ENCODE peak calls at places on chromosomes 11 and 22, in four cellular contexts. R, V, F and C are unnamed samples.

GRCh38 chr11:63369165-63369970 is at the start of gene SLC22A9:
- DNase-seq in R (peak; percentile 12), V (no peak), F (no peak), C (no peak)

GRCh38 chr11:84691830-84692229 is 935.3 kb downstream of the DLG2 start:
- DNase-seq in F (no peak), R (no peak), V (no peak), C (no peak)

GRCh38 chr22:23424031-23424430 is 156.1 kb downstream of the IGLL1 start:
- DNase-seq in R (no peak), V (no peak), F (no peak), C (no peak)

GRCh38 chr22:33851240-33851639 is 69.0 kb downstream of the LARGE1 start:
- DNase-seq in R (no peak), F (no peak), V (no peak), C (no peak)

GRCh38 chr11:31240340-31240904 is 129.1 kb downstream of the DCDC1 start:
- DNase-seq in R (peak; percentile 18), V (no peak), F (peak; percentile 68), C (no peak)

GRCh38 chr22:32776397-32776796 is 25.1 kb upstream of the TIMP3 start:
- DNase-seq in V (no peak), F (no peak), R (no peak), C (no peak)

GRCh38 chr22:45742866-45743450 is 71.3 kb downstream of the ATXN10 start:
- DNase-seq in F (peak; percentile 2), V (peak; percentile 74), R (no peak), C (no peak)

GRCh38 chr22:43821606-43822425 is 9.7 kb upstream of the EFCAB6 start:
- DNase-seq in R (no peak), V (no peak), F (no peak), C (no peak)

GRCh38 chr11:125211191-125211953 is 46.8 kb downstream of the PKNOX2 start:
- DNase-seq in R (no peak), F (no peak), V (no peak), C (no peak)

GRCh38 chr11:2955896-2956476 is 26.8 kb upstream of the PHLDA2 start:
- DNase-seq in R (no peak), F (no peak), V (no peak), C (no peak)

GRCh38 chr11:59152312-59152967 is 9.8 kb downstream of the FAM111A start:
- DNase-seq in R (no peak), V (no peak), F (no peak), C (no peak)

GRCh38 chr22:38088723-38089473 is 4.9 kb upstream of the SLC16A8 start:
- DNase-seq in V (no peak), F (no peak), R (no peak), C (no peak)

GRCh38 chr11:74327076-74327475 is 15.6 kb upstream of the P4HA3 start:
- DNase-seq in R (no peak), F (peak; percentile 14), V (no peak), C (no peak)

GRCh38 chr11:33692013-33692504 is 8.6 kb downstream of the C11orf91 start:
- DNase-seq in F (no peak), V (peak; percentile 73), R (peak; percentile 66), C (peak; percentile 82)

GRCh38 chr11:117345039-117345438 is 17.4 kb downstream of the CEP164 start:
- DNase-seq in V (no peak), F (no peak), R (no peak), C (no peak)

GRCh38 chr11:113365895-113366294 is 21.7 kb upstream of the ANKK1 start:
- DNase-seq in F (no peak), V (no peak), R (no peak), C (no peak)

GRCh38 chr22:48372395-48372794 is 1455.3 kb downstream of the BRD1 start:
- DNase-seq in V (no peak), F (no peak), R (no peak), C (no peak)

GRCh38 chr22:36423461-36424404 is 36.0 kb upstream of the MYH9 start:
- DNase-seq in R (no peak), F (peak; percentile 75), V (no peak), C (no peak)

GRCh38 chr11:125057370-125058060 is 5.6 kb upstream of the SLC37A2 start:
- DNase-seq in R (no peak), V (no peak), F (peak; percentile 48), C (no peak)

GRCh38 chr22:46577361-46578249 is 40.2 kb upstream of the CELSR1 start:
- DNase-seq in V (no peak), F (no peak), R (no peak), C (no peak)

GRCh38 chr11:33544593-33545373 is 155.8 kb downstream of the C11orf91 start:
- DNase-seq in F (no peak), R (no peak), V (no peak), C (no peak)

GRCh38 chr11:107860688-107861087 is 2.1 kb upstream of the SLC35F2 start:
- DNase-seq in R (no peak), F (peak; percentile 17), V (no peak), C (no peak)

GRCh38 chr22:28043269-28043668 is 124.2 kb upstream of the PITPNB start:
- DNase-seq in V (no peak), F (no peak), R (no peak), C (no peak)

GRCh38 chr11:28616566-28616965 is 508.4 kb downstream of the METTL15 start:
- DNase-seq in F (no peak), V (no peak), R (no peak), C (no peak)

GRCh38 chr11:94928146-94928995 is 45.0 kb downstream of the CWC15 start:
- DNase-seq in F (no peak), V (no peak), R (no peak), C (no peak)

GRCh38 chr11:59801981-59802638 is 8.5 kb downstream of the MRPL16 start:
- DNase-seq in F (no peak), V (no peak), R (no peak), C (peak; percentile 43)

GRCh38 chr22:29157759-29158535 is 47.7 kb upstream of the EMID1 start:
- DNase-seq in R (no peak), F (peak; percentile 47), V (no peak), C (no peak)

GRCh38 chr11:102317768-102318103 is 452 bp downstream of the BIRC3 start:
- DNase-seq in V (no peak), R (no peak), F (no peak), C (no peak)

GRCh38 chr22:18066181-18066859 is 11.5 kb upstream of the PEX26 start:
- DNase-seq in F (no peak), R (no peak), V (no peak), C (no peak)

GRCh38 chr22:21641417-21641794 is 696 bp upstream of the SDF2L1 start:
- DNase-seq in V (peak; percentile 56), F (peak; percentile 98), R (peak; percentile 68), C (no peak)

GRCh38 chr22:29994941-29995340 is 85.3 kb upstream of the HORMAD2 start:
- DNase-seq in V (no peak), F (peak; percentile 36), R (no peak), C (no peak)

GRCh38 chr11:120985718-120986569 is 38.0 kb upstream of the TBCEL start:
- DNase-seq in F (peak; percentile 4), V (peak; percentile 54), R (peak; percentile 45), C (peak; percentile 34)

GRCh38 chr22:29396126-29396525 is 7.8 kb upstream of the AP1B1 start:
- DNase-seq in R (peak; percentile 65), V (no peak), F (no peak), C (no peak)

GRCh38 chr11:135073870-135074269 is 661.8 kb upstream of the B3GAT1 start:
- DNase-seq in V (no peak), R (no peak), F (no peak), C (no peak)

GRCh38 chr22:49328630-49329405 is 498.9 kb downstream of the BRD1 start:
- DNase-seq in V (peak; percentile 9), F (no peak), R (no peak), C (no peak)

GRCh38 chr11:46680164-46680760 is 20.2 kb downstream of the ARHGAP1 start:
- DNase-seq in F (no peak), V (no peak), R (no peak), C (no peak)
- TF ChIP-seq CTCF in F (no peak), V (no peak), R (no peak), C (no peak)

DNA sequence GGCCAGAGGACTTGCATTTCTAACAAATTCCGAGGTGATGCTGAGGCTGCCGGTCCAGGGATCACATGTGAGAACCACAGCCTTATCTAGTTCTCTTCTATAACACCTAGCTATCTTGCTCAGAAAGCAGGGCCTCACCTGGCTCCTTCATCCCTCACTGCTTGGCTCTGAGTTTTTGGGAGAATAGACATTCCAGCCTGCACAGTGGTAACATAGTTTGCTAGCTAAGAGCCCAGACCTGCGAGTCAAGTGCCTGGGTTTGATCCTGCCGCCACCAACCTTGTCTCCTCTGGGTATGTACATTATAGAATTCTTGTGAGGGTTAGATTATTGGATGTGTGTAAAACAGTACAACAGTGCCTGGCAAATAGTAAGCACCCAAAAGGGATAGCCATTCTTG is 13.5 kb upstream of the POU2AF1 start:
- DNase-seq in R (no peak), V (no peak), F (no peak), C (no peak)
- H3K4me1 ChIP-seq in R (peaks cover 11% of the 10 kb centered on the region), V (no peaks in the 10 kb centered on the region), F (no peaks in the 10 kb centered on the region), C (no peaks in the 10 kb centered on the region)

GRCh38 chr11:133619973-133620372 is 87.7 kb upstream of the OPCML start:
- DNase-seq in F (no peak), V (no peak), R (no peak), C (no peak)
- TF ChIP-seq CTCF in F (no peak), V (no peak), R (no peak), C (no peak)

GRCh38 chr11:67463680-67464410 is 5.2 kb downstream of the TMEM134 start:
- DNase-seq in F (peak; percentile 86), V (peak; percentile 59), R (peak; percentile 50), C (peak; percentile 46)

GRCh38 chr11:67465190-67465522 is 3.9 kb downstream of the TMEM134 start:
- DNase-seq in V (no peak), F (no peak), R (no peak), C (no peak)

GRCh38 chr11:67463186-67463585 is 5.9 kb downstream of the TMEM134 start:
- DNase-seq in V (no peak), R (no peak), F (peak; percentile 73), C (no peak)

GRCh38 chr11:67466367-67466766 is 2.7 kb downstream of the TMEM134 start:
- DNase-seq in F (no peak), R (peak; percentile 39), V (no peak), C (no peak)

GRCh38 chr11:67464411-67465189 is 4.5 kb downstream of the TMEM134 start:
- DNase-seq in F (peak; percentile 90), V (peak; percentile 91), R (peak; percentile 93), C (peak; percentile 82)
- H3K4me1 ChIP-seq in F (peaks cover 54% of the 10 kb centered on the region), V (peaks cover 4% of the 10 kb centered on the region), R (peaks cover 53% of the 10 kb centered on the region), C (no peaks in the 10 kb centered on the region)

DNA sequence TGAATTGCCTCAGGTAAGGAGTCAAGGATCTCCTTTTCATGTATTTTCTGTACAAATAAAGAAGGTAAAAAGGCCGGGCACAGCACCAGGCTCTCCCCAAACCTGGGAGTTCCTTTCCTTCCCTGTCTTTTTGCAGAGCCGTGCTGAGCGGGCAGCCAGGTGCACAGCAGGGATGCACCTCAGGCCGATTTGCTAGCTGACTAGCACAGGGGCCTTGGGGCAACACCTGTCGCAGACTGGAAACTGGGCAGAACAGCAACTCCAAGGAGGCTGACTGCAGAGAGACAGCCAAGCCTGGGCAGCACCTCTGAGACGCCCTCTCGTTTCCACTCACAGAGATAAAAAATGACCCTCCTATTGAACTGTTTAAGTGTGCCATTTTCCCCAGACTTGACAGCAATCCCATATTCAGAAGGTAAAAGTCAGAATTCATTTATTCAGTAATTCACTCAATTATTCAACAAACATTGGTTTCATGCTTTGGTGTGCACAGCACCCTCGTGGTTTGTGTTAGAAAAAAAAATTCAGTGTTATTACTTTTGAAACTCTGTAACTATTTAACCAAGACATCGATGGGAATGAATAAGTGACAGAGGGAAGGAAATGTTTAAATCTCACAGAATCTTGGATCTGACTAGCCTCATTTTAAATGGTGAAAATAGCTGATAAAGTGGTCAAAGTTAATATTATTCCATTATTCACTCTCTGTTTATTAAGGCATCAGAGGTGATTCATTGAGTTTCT is 120.9 kb downstream of the GALNT18 start:
- DNase-seq in F (no peak), V (no peak), R (no peak), C (no peak)
- TF ChIP-seq CTCF in F (no peak), V (no peak), R (no peak), C (no peak)